ENCODE peak calls at places on chromosome 13, in nine cellular contexts. B is fibroblast of pulmonary artery; T is fibroblast of lung; C is BE2C; R is pancreas; P is CD8-positive, alpha-beta T cell; O is choroid plexus epithelial cell; V is lower leg skin; E is fibroblast of mammary gland. W is an unnamed sample.
A peak's percentile ranks its signal among the peaks of the same experiment; 100 is the strongest.

GRCh38 chr13:34682406-34682805 is 259.7 kb upstream of the NBEA start:
- DNase-seq in B (no peak), T (no peak), C (no peak), R (no peak), P (no peak), O (no peak), V (no peak), E (no peak), W (no peak)

GRCh38 chr13:24063281-24063851 is 97.2 kb upstream of the SPATA13 start:
- DNase-seq in B (peak; percentile 84), T (peak; percentile 48), C (no peak), R (no peak), P (no peak), O (peak; percentile 22), V (no peak), E (peak; percentile 34), W (peak; percentile 39)

GRCh38 chr13:23380534-23380933 is 53.0 kb downstream of the SACS start:
- DNase-seq in B (peak; percentile 58), T (peak; percentile 45), C (no peak), R (no peak), P (no peak), O (peak; percentile 90), V (no peak), E (peak; percentile 82), W (peak; percentile 92)

GRCh38 chr13:97659602-97660001 is 225.6 kb downstream of the RAP2A start:
- DNase-seq in B (peak; percentile 56), T (peak; percentile 5), C (peak; percentile 19), R (no peak), P (no peak), O (peak; percentile 59), V (no peak), E (peak; percentile 21), W (peak; percentile 33)

GRCh38 chr13:96091164-96091931 is 1.4 kb downstream of the HS6ST3 start:
- DNase-seq in B (no peak), T (peak; percentile 5), C (peak; percentile 61), R (peak; percentile 74), P (no peak), O (peak; percentile 6), V (no peak), E (no peak), W (no peak)

GRCh38 chr13:71312923-71313322 is 554.1 kb downstream of the DACH1 start:
- DNase-seq in B (no peak), T (no peak), C (no peak), R (no peak), P (no peak), O (no peak), V (no peak), E (no peak), W (no peak)

GRCh38 chr13:110676057-110676510 is 29.8 kb downstream of the CARS2 start:
- DNase-seq in B (no peak), T (no peak), C (no peak), R (no peak), P (no peak), O (no peak), V (no peak), E (no peak), W (no peak)

GRCh38 chr13:99355267-99356215 is 48.3 kb upstream of the GPR183 start:
- DNase-seq in B (no peak), T (no peak), C (no peak), R (no peak), P (no peak), O (no peak), V (peak; percentile 13), E (no peak), W (no peak)

GRCh38 chr13:112686987-112687386 is 2.9 kb upstream of the ATP11A start:
- DNase-seq in B (no peak), T (no peak), C (no peak), R (no peak), P (no peak), O (no peak), V (no peak), E (no peak), W (no peak)

GRCh38 chr13:54965881-54966280 is 1937.3 kb downstream of the OLFM4 start:
- DNase-seq in B (no peak), T (peak; percentile 6), C (no peak), R (no peak), P (no peak), O (peak; percentile 0), V (no peak), E (no peak), W (no peak)

GRCh38 chr13:43545317-43545874 is 241.4 kb downstream of the ENOX1 start:
- DNase-seq in B (peak; percentile 72), T (no peak), C (peak; percentile 22), R (no peak), P (no peak), O (peak; percentile 55), V (no peak), E (peak; percentile 87), W (peak; percentile 71)

GRCh38 chr13:36848228-36848982 is 29.4 kb downstream of the RFXAP start:
- DNase-seq in B (peak; percentile 14), T (no peak), C (peak; percentile 37), R (no peak), P (no peak), O (peak; percentile 39), V (no peak), E (peak; percentile 24), W (no peak)
- TF ChIP-seq CTCF in B (peak; percentile 20), T (no peak), C (peak; percentile 55), R (no peak), P (no peak), O (peak; percentile 49), V (no peak), E (peak; percentile 33), W (peak; percentile 18)

GRCh38 chr13:67136157-67136556 is 94.0 kb downstream of the PCDH9 start:
- DNase-seq in B (peak; percentile 42), T (peak; percentile 6), C (peak; percentile 28), R (no peak), P (no peak), O (peak; percentile 4), V (no peak), E (no peak), W (no peak)

GRCh38 chr13:67133476-67133875 is 96.7 kb downstream of the PCDH9 start:
- DNase-seq in B (peak; percentile 30), T (peak; percentile 25), C (peak; percentile 54), R (no peak), P (no peak), O (peak; percentile 18), V (no peak), E (no peak), W (no peak)

GRCh38 chr13:67137044-67137735 is 92.9 kb downstream of the PCDH9 start:
- DNase-seq in B (peak; percentile 54), T (peak; percentile 47), C (no peak), R (no peak), P (no peak), O (peak; percentile 71), V (no peak), E (peak; percentile 36), W (no peak)

GRCh38 chr13:67135356-67135755 is 94.8 kb downstream of the PCDH9 start:
- DNase-seq in B (no peak), T (no peak), C (no peak), R (no peak), P (no peak), O (no peak), V (no peak), E (no peak), W (no peak)

GRCh38 chr13:67134322-67135129 is 95.6 kb downstream of the PCDH9 start:
- DNase-seq in B (peak; percentile 30), T (peak; percentile 18), C (no peak), R (no peak), P (no peak), O (peak; percentile 61), V (no peak), E (peak; percentile 16), W (no peak)
- H3K4me3 ChIP-seq in B (peak overlapping the region; percentile 35), T (peak overlapping the region; percentile 29), C (peak overlapping the region; percentile 43), R (no peak overlapping the region), P (no peak overlapping the region), O (peak overlapping the region; percentile 47), V (no peak overlapping the region), E (peak overlapping the region; percentile 29), W (peak overlapping the region; percentile 10)

DNA sequence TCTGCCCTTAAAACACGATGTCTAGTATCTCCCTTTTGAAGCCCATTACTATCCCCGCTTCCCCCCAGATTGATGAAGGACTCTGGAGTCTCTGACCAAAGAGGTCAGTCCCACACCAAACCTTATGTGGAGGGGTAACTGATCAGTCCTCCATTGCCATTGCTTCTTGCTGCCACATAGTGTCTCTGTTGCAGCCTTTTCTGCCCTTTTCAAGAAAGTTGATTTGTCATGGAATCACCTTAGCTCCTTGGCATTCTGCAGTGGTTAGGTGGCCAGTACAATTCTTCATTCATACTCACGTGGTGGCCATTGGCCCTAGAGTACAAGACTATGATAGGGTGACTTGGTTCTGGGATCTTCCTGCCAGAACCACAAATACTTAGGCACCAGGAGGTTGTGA is 8.4 kb upstream of the HTR2A start:
- DNase-seq in B (peak; percentile 26), T (no peak), C (no peak), R (no peak), P (no peak), O (peak; percentile 58), V (no peak), E (peak; percentile 55), W (peak; percentile 14)
- TF ChIP-seq CTCF in B (peak; percentile 24), T (peak; percentile 46), C (peak; percentile 38), R (no peak), P (no peak), O (peak; percentile 52), V (no peak), E (peak; percentile 47), W (peak; percentile 29)

DNA sequence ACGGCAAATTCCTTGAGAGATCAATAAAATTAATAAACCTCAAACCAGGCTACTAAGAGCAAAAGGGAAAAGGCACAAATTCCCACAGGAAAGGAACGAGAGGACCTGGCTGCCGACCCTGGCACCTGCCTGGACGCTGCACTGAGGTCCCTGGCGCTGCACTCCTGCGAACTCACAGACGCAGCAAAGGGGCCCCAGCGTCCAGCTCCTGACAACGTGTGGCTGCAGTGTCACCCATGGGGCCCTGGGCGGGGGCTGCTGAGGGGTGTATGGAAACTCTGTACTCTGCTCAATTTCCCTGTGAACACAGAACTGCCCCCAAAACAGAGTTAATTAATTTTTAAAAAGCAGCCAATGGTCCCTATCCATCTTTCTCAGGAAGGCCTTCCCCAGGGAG is 61.3 kb upstream of the C13orf46 start:
- DNase-seq in B (no peak), T (no peak), C (no peak), R (no peak), P (no peak), O (no peak), V (no peak), E (no peak), W (no peak)
- H3K4me3 ChIP-seq in B (no peak overlapping the region), T (no peak overlapping the region), C (no peak overlapping the region), R (no peak overlapping the region), P (no peak overlapping the region), O (no peak overlapping the region), V (no peak overlapping the region), E (no peak overlapping the region), W (no peak overlapping the region)